ENCODE peak calls at places on chromosomes 3 and 15, in seven cellular contexts. One of them, this sample, is unnamed.

GRCh38 chr3:119703900-119704531 is 1.2 kb downstream of the CFAP91 start:
- DNase-seq in iPS-NIHi11: no peak
- DNase-seq in lung microvascular endothelial cell: no peak
- DNase-seq in left ventricle myocardium superior: no peak
- DNase-seq in HFFc6: no peak
- DNase-seq in amygdala: no peak
- DNase-seq in endothelial cell: no peak
- DNase-seq in this sample: no peak

GRCh38 chr3:75192065-75192658 is 472.0 kb upstream of the FRG2C start:
- DNase-seq in endothelial cell: peak
- DNase-seq in left ventricle myocardium superior: no peak
- DNase-seq in lung microvascular endothelial cell: peak
- DNase-seq in amygdala: no peak
- DNase-seq in iPS-NIHi11: peak
- DNase-seq in HFFc6: peak
- DNase-seq in this sample: no peak

GRCh38 chr3:15501126-15501525 is 20.4 kb downstream of the COLQ start:
- DNase-seq in amygdala: no peak
- DNase-seq in lung microvascular endothelial cell: no peak
- DNase-seq in iPS-NIHi11: no peak
- DNase-seq in left ventricle myocardium superior: peak
- DNase-seq in endothelial cell: no peak
- DNase-seq in HFFc6: no peak
- DNase-seq in this sample: peak

GRCh38 chr15:63192604-63193206 is 3.3 kb downstream of the RAB8B start:
- DNase-seq in HFFc6: no peak
- DNase-seq in left ventricle myocardium superior: no peak
- DNase-seq in lung microvascular endothelial cell: no peak
- DNase-seq in iPS-NIHi11: no peak
- DNase-seq in amygdala: no peak
- DNase-seq in endothelial cell: no peak
- DNase-seq in this sample: no peak

GRCh38 chr3:64554086-64554920 is 133.5 kb downstream of the ADAMTS9 start:
- DNase-seq in left ventricle myocardium superior: no peak
- DNase-seq in endothelial cell: no peak
- DNase-seq in HFFc6: no peak
- DNase-seq in iPS-NIHi11: no peak
- DNase-seq in amygdala: no peak
- DNase-seq in lung microvascular endothelial cell: no peak
- DNase-seq in this sample: no peak

GRCh38 chr15:93358171-93359036 is 269.4 kb upstream of the RGMA start:
- DNase-seq in lung microvascular endothelial cell: no peak
- DNase-seq in endothelial cell: no peak
- DNase-seq in amygdala: no peak
- DNase-seq in HFFc6: no peak
- DNase-seq in left ventricle myocardium superior: no peak
- DNase-seq in iPS-NIHi11: no peak
- DNase-seq in this sample: no peak

GRCh38 chr3:105837143-105837740 is 31.6 kb downstream of the CBLB start:
- DNase-seq in left ventricle myocardium superior: no peak
- DNase-seq in endothelial cell: no peak
- DNase-seq in HFFc6: no peak
- DNase-seq in lung microvascular endothelial cell: no peak
- DNase-seq in amygdala: no peak
- DNase-seq in iPS-NIHi11: no peak
- DNase-seq in this sample: no peak

GRCh38 chr15:39411102-39411989 is 169.5 kb upstream of the THBS1 start:
- DNase-seq in HFFc6: no peak
- DNase-seq in amygdala: no peak
- DNase-seq in lung microvascular endothelial cell: no peak
- DNase-seq in left ventricle myocardium superior: no peak
- DNase-seq in endothelial cell: no peak
- DNase-seq in iPS-NIHi11: no peak
- DNase-seq in this sample: no peak

GRCh38 chr3:127669541-127670228 is 3.1 kb upstream of the ABTB1 start:
- DNase-seq in amygdala: no peak
- DNase-seq in iPS-NIHi11: no peak
- DNase-seq in HFFc6: no peak
- DNase-seq in lung microvascular endothelial cell: no peak
- DNase-seq in left ventricle myocardium superior: no peak
- DNase-seq in endothelial cell: no peak
- DNase-seq in this sample: no peak

GRCh38 chr3:30112904-30113484 is 493.4 kb upstream of the TGFBR2 start:
- DNase-seq in lung microvascular endothelial cell: peak
- DNase-seq in left ventricle myocardium superior: no peak
- DNase-seq in amygdala: no peak
- DNase-seq in endothelial cell: no peak
- DNase-seq in iPS-NIHi11: no peak
- DNase-seq in HFFc6: peak
- DNase-seq in this sample: no peak